ENCODE peak calls at places on chromosomes 5 and 9, in five cellular contexts. G, E, L, Q and T are unnamed samples. For H3K36me3 and H3K27me3, the result is how much of the 10 kb centered on the place peaks cover.

GRCh38 chr5:79256563-79256962 is 20.6 kb downstream of the JMY start:
- DNase-seq in G (no peak), E (no peak), L (no peak), Q (no peak), T (no peak)

GRCh38 chr5:34913072-34913471 is 2.2 kb downstream of the RAD1 start:
- DNase-seq in G (no peak), E (no peak), L (no peak), Q (peak), T (peak)

GRCh38 chr9:135241381-135242380 is 154.2 kb downstream of the OLFM1 start:
- DNase-seq in G (no peak), E (no peak), L (peak), Q (no peak), T (no peak)

GRCh38 chr9:128903871-128904371 is 16.9 kb upstream of the PHYHD1 start:
- DNase-seq in G (no peak), E (no peak), L (no peak), Q (no peak), T (no peak)

GRCh38 chr9:445033-445432 is 230.4 kb downstream of the DOCK8 start:
- DNase-seq in G (no peak), E (no peak), L (no peak), Q (peak), T (peak)

GRCh38 chr5:106127341-106127781 is 1543.4 kb downstream of the EFNA5 start:
- DNase-seq in G (no peak), E (peak), L (no peak), Q (no peak), T (no peak)

GRCh38 chr5:115510145-115510640 is 34.4 kb downstream of the FEM1C start:
- DNase-seq in G (no peak), E (no peak), L (no peak), Q (no peak), T (no peak)

GRCh38 chr5:179820127-179820482 is 600 bp upstream of the SQSTM1 start:
- DNase-seq in G (no peak), E (no peak), L (no peak), Q (no peak), T (no peak)

GRCh38 chr9:94974154-94974860 is 247.8 kb downstream of the AOPEP start:
- DNase-seq in G (no peak), E (no peak), L (no peak), Q (peak), T (no peak)

GRCh38 chr5:9091896-9092662 is 453.8 kb downstream of the SEMA5A start:
- DNase-seq in G (no peak), E (no peak), L (no peak), Q (no peak), T (no peak)

GRCh38 chr9:5008206-5008605 is 23.1 kb downstream of the JAK2 start:
- DNase-seq in G (no peak), E (no peak), L (no peak), Q (peak), T (no peak)

GRCh38 chr9:12469084-12469483 is 224.1 kb upstream of the TYRP1 start:
- DNase-seq in G (no peak), E (no peak), L (no peak), Q (peak), T (no peak)

GRCh38 chr9:82037126-82037525 is 48.6 kb downstream of the SPATA31D1 start:
- DNase-seq in G (no peak), E (no peak), L (no peak), Q (no peak), T (no peak)

GRCh38 chr9:136722969-136723356 is 10.6 kb downstream of the DIPK1B start:
- DNase-seq in G (no peak), E (no peak), L (peak), Q (no peak), T (no peak)

GRCh38 chr9:136725612-136726011 is 13.2 kb downstream of the DIPK1B start:
- DNase-seq in G (no peak), E (peak), L (peak), Q (peak), T (no peak)

GRCh38 chr9:136724772-136725171 is 12.4 kb downstream of the DIPK1B start:
- DNase-seq in G (no peak), E (no peak), L (no peak), Q (no peak), T (no peak)

GRCh38 chr9:136723362-136723976 is 11.1 kb downstream of the DIPK1B start:
- DNase-seq in G (no peak), E (no peak), L (peak), Q (no peak), T (no peak)

GRCh38 chr9:136723989-136724388 is 11.6 kb downstream of the DIPK1B start:
- DNase-seq in G (no peak), E (no peak), L (no peak), Q (no peak), T (no peak)
- H3K36me3 ChIP-seq in G (under half), E (under half), L (half or more), Q (under half), T (under half)

DNA sequence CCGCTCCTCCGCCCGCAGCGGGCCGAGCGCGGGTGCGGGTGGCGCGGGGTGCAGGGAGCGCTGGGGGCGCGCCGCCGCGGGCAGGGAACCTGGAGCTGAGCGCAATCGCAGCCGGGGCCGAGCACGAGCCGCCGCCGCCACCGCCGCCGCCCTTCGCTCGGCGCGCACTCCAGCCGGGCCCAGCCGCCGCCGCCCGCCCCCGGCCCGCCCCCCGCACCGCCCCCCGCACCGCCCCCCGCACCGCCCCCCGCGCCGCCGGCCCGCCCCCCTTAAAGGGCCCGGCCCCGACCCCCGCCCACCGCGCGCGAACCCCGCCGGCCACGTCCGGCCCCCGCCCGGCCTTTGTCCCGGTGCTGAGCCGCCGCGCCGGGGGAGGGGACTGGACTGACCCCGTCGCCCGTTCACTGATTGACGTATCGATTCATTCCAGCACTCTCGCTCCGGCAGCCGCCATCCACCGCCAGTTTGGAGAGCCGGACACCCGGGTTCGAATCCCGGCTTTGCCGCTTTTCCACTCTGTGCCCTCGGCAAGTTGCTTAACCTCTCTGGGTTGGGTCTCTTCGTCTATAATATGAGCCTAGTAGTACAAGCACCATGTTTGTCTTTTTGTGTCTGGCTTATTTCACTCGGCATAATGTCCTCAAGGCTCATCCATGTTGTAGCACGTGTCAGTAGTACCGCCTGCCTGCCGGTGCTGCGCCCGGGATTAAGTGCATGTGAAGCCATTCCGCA is at the start of gene SH3PXD2B:
- DNase-seq in G (peak), E (peak), L (peak), Q (peak), T (no peak)
- H3K27me3 ChIP-seq in G (under half), E (under half), L (under half), Q (under half), T (under half)

DNA sequence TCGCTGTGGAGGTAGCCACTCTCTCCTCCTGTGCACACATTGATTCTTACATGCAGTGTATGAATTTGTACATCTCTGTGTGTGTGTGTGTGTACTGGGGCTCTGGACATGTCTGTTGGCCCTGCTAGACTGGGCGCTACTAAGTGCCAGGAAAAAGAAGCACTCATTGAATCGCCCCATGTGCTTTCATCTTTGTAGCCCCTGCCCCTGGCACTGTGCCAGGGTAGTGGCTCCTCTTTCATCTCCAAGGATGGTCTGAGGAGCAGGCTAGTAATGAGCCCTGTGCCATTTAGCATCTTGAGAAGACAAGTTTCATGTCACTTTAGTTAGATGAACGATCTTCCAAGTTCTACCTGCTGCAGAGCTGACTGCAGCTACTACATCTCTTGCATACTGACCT is 34.4 kb upstream of the EQTN start:
- DNase-seq in G (no peak), E (no peak), L (no peak), Q (no peak), T (no peak)
- H3K36me3 ChIP-seq in G (under half), E (under half), L (under half), Q (under half), T (under half)

GRCh38 chr5:99651296-99651695 is 722.5 kb upstream of the CHD1 start:
- DNase-seq in G (no peak), E (no peak), L (no peak), Q (no peak), T (no peak)
- H3K27me3 ChIP-seq in G (under half), E (under half), L (under half), Q (under half), T (under half)

DNA sequence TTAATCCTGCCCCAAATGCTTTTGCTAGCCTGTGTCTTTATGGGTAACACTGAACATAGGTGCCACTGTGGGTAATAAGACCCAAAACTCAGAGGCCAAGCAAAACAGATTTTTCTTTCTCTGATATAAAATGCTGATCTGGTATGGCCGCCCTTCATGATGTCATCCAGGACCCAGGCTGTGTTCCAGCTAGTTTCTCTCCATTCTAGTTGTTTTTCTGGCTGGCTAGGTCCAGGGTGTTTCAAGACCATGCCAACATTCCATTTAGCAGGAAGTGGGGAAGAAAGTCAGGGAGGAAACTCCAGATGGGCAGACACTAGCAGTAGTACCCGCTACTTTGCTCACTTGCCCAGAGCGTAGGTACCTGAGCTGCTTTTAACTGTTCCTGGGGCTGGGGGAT is 183.9 kb upstream of the OTULINL start:
- DNase-seq in G (no peak), E (peak), L (no peak), Q (peak), T (peak)
- H3K36me3 ChIP-seq in G (under half), E (under half), L (under half), Q (half or more), T (under half)

GRCh38 chr5:4018968-4019766 is 423.5 kb downstream of the IRX1 start:
- DNase-seq in G (no peak), E (peak), L (no peak), Q (no peak), T (no peak)

GRCh38 chr5:4018007-4018406 is 422.4 kb downstream of the IRX1 start:
- DNase-seq in G (no peak), E (no peak), L (no peak), Q (no peak), T (no peak)

GRCh38 chr5:4020386-4020785 is 424.8 kb downstream of the IRX1 start:
- DNase-seq in G (no peak), E (peak), L (no peak), Q (no peak), T (no peak)

GRCh38 chr5:4022056-4022670 is 426.5 kb downstream of the IRX1 start:
- DNase-seq in G (no peak), E (no peak), L (no peak), Q (no peak), T (no peak)

GRCh38 chr5:4019841-4020240 is 424.2 kb downstream of the IRX1 start:
- DNase-seq in G (no peak), E (no peak), L (no peak), Q (no peak), T (no peak)
- H3K27me3 ChIP-seq in G (under half), E (under half), L (under half), Q (under half), T (under half)

DNA sequence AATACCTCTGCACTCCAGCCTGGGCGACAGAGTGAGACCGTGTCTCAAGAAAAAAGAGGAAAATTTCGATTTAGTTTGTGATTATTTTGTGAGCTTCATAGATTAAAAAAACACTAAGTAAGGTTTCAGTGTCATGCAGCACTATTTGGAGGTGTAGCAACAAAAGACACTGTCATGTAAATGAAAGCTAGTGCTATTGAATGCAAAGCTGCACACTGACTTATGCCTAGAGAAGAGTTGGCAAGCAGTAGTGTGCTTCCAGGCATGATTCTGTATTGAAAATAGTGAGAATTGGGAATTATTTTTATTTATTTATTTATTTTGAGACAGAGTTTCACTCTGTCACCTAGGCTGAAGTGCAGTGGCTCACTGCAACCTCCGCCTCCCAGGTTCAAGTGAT is 34.5 kb downstream of the DDX46 start:
- DNase-seq in G (no peak), E (no peak), L (no peak), Q (no peak), T (no peak)
- H3K36me3 ChIP-seq in G (under half), E (half or more), L (half or more), Q (half or more), T (under half)

GRCh38 chr5:135477594-135477993 is 25.4 kb upstream of the TIFAB start:
- DNase-seq in G (peak), E (no peak), L (no peak), Q (no peak), T (no peak)

GRCh38 chr5:135471726-135472125 is 19.6 kb upstream of the TIFAB start:
- DNase-seq in G (no peak), E (no peak), L (no peak), Q (no peak), T (no peak)

GRCh38 chr5:135472141-135472540 is 20.0 kb upstream of the TIFAB start:
- DNase-seq in G (no peak), E (no peak), L (no peak), Q (no peak), T (no peak)

GRCh38 chr5:135476615-135477493 is 24.7 kb upstream of the TIFAB start:
- DNase-seq in G (peak), E (no peak), L (no peak), Q (no peak), T (no peak)

DNA sequence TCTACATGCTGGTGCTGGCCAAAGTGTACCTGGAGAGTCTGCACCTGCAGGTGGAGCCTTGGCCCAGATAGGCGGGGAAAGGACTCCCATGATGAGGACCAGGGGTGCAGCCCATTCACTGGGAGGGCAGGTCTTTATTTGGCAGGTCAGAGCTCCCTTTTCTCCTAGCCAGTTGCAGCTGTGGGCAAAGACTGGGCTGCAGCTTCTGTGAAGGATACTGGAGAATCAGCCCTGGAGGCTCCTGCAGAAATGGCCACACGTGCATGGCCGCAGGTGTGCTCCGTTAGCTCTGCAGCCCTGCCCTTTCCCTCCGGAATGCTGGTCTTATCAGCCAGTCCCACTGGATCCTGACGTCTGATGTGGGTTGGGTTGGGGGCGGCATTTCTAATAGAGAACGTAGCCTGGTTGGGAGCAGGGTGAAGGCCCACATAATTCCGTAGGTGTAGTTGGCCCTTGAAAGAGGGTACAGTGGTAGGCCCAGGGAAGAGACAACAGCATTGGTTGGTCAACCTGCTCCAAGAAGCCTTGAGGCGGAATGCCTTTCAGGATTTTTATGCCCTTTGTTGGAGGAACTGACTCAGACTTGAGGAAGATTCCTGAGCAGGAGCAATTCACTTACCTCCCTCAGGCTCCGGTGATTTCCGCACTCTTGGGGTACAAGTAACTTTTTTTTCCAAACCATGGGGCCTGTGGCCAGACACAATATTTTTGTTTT is 22.0 kb upstream of the TIFAB start:
- DNase-seq in G (no peak), E (no peak), L (no peak), Q (no peak), T (no peak)
- H3K27me3 ChIP-seq in G (under half), E (under half), L (under half), Q (half or more), T (under half)

DNA sequence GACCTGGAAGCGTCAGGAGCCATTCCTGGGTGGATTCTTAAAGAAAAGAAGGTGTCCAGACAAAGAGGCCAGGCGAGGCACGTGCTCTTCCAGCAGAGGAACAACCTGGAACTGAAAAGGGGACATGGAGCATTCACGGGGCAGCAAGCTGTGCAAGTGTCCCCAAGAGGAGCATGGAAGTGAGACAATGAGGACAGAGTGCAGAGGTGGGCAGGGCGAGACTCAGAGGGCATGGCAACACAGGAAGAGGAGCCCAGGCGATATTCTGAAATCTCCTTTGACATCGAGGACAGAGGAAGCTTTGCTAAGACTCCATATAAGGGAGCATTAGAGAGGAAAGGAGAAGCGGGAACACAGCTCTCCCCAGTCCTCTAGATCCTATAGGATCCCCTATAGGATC is 29.4 kb upstream of the SPATA31E1 start:
- DNase-seq in G (no peak), E (no peak), L (no peak), Q (no peak), T (no peak)
- H3K36me3 ChIP-seq in G (under half), E (under half), L (under half), Q (under half), T (under half)

GRCh38 chr5:113489299-113489698 is 1.0 kb upstream of the MCC start:
- DNase-seq in G (no peak), E (peak), L (no peak), Q (peak), T (peak)

GRCh38 chr5:113487779-113488644 is at the start of gene MCC:
- DNase-seq in G (peak), E (peak), L (peak), Q (peak), T (peak)

GRCh38 chr5:113491022-113491421 is 2.8 kb upstream of the MCC start:
- DNase-seq in G (no peak), E (no peak), L (no peak), Q (no peak), T (no peak)

GRCh38 chr5:113488645-113489184 is 462 bp upstream of the MCC start:
- DNase-seq in G (no peak), E (no peak), L (no peak), Q (no peak), T (no peak)

GRCh38 chr5:113490317-113490716 is 2.1 kb upstream of the MCC start:
- DNase-seq in G (no peak), E (no peak), L (no peak), Q (no peak), T (no peak)
- H3K27me3 ChIP-seq in G (under half), E (under half), L (under half), Q (under half), T (under half)